ENCODE peak calls at places on chromosomes 11 and 22, in five cellular contexts. One of them, this sample, is unnamed.

GRCh38 chr11:6927030-6927617 is 898 bp downstream of the ZNF215 start:
- DNase-seq in non-pigmented ciliary epithelial cell: no peak
- DNase-seq in activated naive CD8-positive, alpha-beta T cell treated with anti-CD3 and anti-CD28 coated beads, Interleukin-2, amount 50 U/mL, for 24 hours: no peak
- DNase-seq in CD4-positive, CD25-positive, alpha-beta regulatory T cell: no peak
- DNase-seq in RPMI7951: no peak
- DNase-seq in this sample: no peak

GRCh38 chr22:48919851-48920589 is 907.7 kb downstream of the BRD1 start:
- DNase-seq in non-pigmented ciliary epithelial cell: no peak
- DNase-seq in activated naive CD8-positive, alpha-beta T cell treated with anti-CD3 and anti-CD28 coated beads, Interleukin-2, amount 50 U/mL, for 24 hours: no peak
- DNase-seq in CD4-positive, CD25-positive, alpha-beta regulatory T cell: no peak
- DNase-seq in RPMI7951: no peak
- DNase-seq in this sample: no peak

GRCh38 chr11:34405079-34405858 is 33.5 kb upstream of the CAT start:
- DNase-seq in non-pigmented ciliary epithelial cell: no peak
- DNase-seq in activated naive CD8-positive, alpha-beta T cell treated with anti-CD3 and anti-CD28 coated beads, Interleukin-2, amount 50 U/mL, for 24 hours: no peak
- DNase-seq in CD4-positive, CD25-positive, alpha-beta regulatory T cell: peak; percentile 15
- DNase-seq in RPMI7951: peak; percentile 72
- DNase-seq in this sample: peak; percentile 70

GRCh38 chr11:73612601-73613137 is 14.8 kb upstream of the FAM168A start:
- DNase-seq in non-pigmented ciliary epithelial cell: no peak
- DNase-seq in activated naive CD8-positive, alpha-beta T cell treated with anti-CD3 and anti-CD28 coated beads, Interleukin-2, amount 50 U/mL, for 24 hours: no peak
- DNase-seq in CD4-positive, CD25-positive, alpha-beta regulatory T cell: no peak
- DNase-seq in RPMI7951: peak; percentile 31
- DNase-seq in this sample: no peak

GRCh38 chr22:21012446-21013407 is 2.2 kb upstream of the P2RX6 start:
- DNase-seq in non-pigmented ciliary epithelial cell: no peak
- DNase-seq in activated naive CD8-positive, alpha-beta T cell treated with anti-CD3 and anti-CD28 coated beads, Interleukin-2, amount 50 U/mL, for 24 hours: no peak
- DNase-seq in CD4-positive, CD25-positive, alpha-beta regulatory T cell: no peak
- DNase-seq in RPMI7951: no peak
- DNase-seq in this sample: no peak

GRCh38 chr11:126082251-126083109 is 19.8 kb upstream of the CDON start:
- DNase-seq in non-pigmented ciliary epithelial cell: no peak
- DNase-seq in activated naive CD8-positive, alpha-beta T cell treated with anti-CD3 and anti-CD28 coated beads, Interleukin-2, amount 50 U/mL, for 24 hours: no peak
- DNase-seq in CD4-positive, CD25-positive, alpha-beta regulatory T cell: no peak
- DNase-seq in RPMI7951: no peak
- DNase-seq in this sample: no peak

GRCh38 chr11:2775626-2776350 is 76.0 kb upstream of the KCNQ1OT1 start:
- DNase-seq in non-pigmented ciliary epithelial cell: no peak
- DNase-seq in activated naive CD8-positive, alpha-beta T cell treated with anti-CD3 and anti-CD28 coated beads, Interleukin-2, amount 50 U/mL, for 24 hours: no peak
- DNase-seq in CD4-positive, CD25-positive, alpha-beta regulatory T cell: no peak
- DNase-seq in RPMI7951: no peak
- DNase-seq in this sample: no peak

GRCh38 chr11:35841733-35842132 is 102.1 kb upstream of the LDLRAD3 start:
- DNase-seq in non-pigmented ciliary epithelial cell: no peak
- DNase-seq in activated naive CD8-positive, alpha-beta T cell treated with anti-CD3 and anti-CD28 coated beads, Interleukin-2, amount 50 U/mL, for 24 hours: no peak
- DNase-seq in CD4-positive, CD25-positive, alpha-beta regulatory T cell: no peak
- DNase-seq in RPMI7951: no peak
- DNase-seq in this sample: no peak

GRCh38 chr11:69380921-69381581 is 87.1 kb downstream of the MYEOV start:
- DNase-seq in non-pigmented ciliary epithelial cell: no peak
- DNase-seq in activated naive CD8-positive, alpha-beta T cell treated with anti-CD3 and anti-CD28 coated beads, Interleukin-2, amount 50 U/mL, for 24 hours: no peak
- DNase-seq in CD4-positive, CD25-positive, alpha-beta regulatory T cell: no peak
- DNase-seq in RPMI7951: peak; percentile 58
- DNase-seq in this sample: no peak

GRCh38 chr22:29383740-29384139 is 4.6 kb downstream of the AP1B1 start:
- DNase-seq in non-pigmented ciliary epithelial cell: no peak
- DNase-seq in activated naive CD8-positive, alpha-beta T cell treated with anti-CD3 and anti-CD28 coated beads, Interleukin-2, amount 50 U/mL, for 24 hours: no peak
- DNase-seq in CD4-positive, CD25-positive, alpha-beta regulatory T cell: no peak
- DNase-seq in RPMI7951: no peak
- DNase-seq in this sample: no peak

GRCh38 chr11:9726313-9727022 is 62.6 kb downstream of the SWAP70 start:
- DNase-seq in non-pigmented ciliary epithelial cell: peak; percentile 68
- DNase-seq in activated naive CD8-positive, alpha-beta T cell treated with anti-CD3 and anti-CD28 coated beads, Interleukin-2, amount 50 U/mL, for 24 hours: no peak
- DNase-seq in CD4-positive, CD25-positive, alpha-beta regulatory T cell: no peak
- DNase-seq in RPMI7951: peak; percentile 56
- DNase-seq in this sample: peak; percentile 68

GRCh38 chr22:29114392-29114791 is 41.6 kb downstream of the KREMEN1 start:
- DNase-seq in non-pigmented ciliary epithelial cell: no peak
- DNase-seq in activated naive CD8-positive, alpha-beta T cell treated with anti-CD3 and anti-CD28 coated beads, Interleukin-2, amount 50 U/mL, for 24 hours: no peak
- DNase-seq in CD4-positive, CD25-positive, alpha-beta regulatory T cell: no peak
- DNase-seq in RPMI7951: no peak
- DNase-seq in this sample: no peak

GRCh38 chr11:71251761-71252433 is 480 bp downstream of the SHANK2 start:
- DNase-seq in non-pigmented ciliary epithelial cell: no peak
- DNase-seq in activated naive CD8-positive, alpha-beta T cell treated with anti-CD3 and anti-CD28 coated beads, Interleukin-2, amount 50 U/mL, for 24 hours: peak; percentile 7
- DNase-seq in CD4-positive, CD25-positive, alpha-beta regulatory T cell: no peak
- DNase-seq in RPMI7951: no peak
- DNase-seq in this sample: peak; percentile 30

GRCh38 chr11:134331565-134332188 is at the start of gene GLB1L2:
- DNase-seq in non-pigmented ciliary epithelial cell: no peak
- DNase-seq in activated naive CD8-positive, alpha-beta T cell treated with anti-CD3 and anti-CD28 coated beads, Interleukin-2, amount 50 U/mL, for 24 hours: peak; percentile 73
- DNase-seq in CD4-positive, CD25-positive, alpha-beta regulatory T cell: peak; percentile 75
- DNase-seq in RPMI7951: peak; percentile 15
- DNase-seq in this sample: no peak

GRCh38 chr11:46541593-46542371 is 52.0 kb downstream of the AMBRA1 start:
- DNase-seq in non-pigmented ciliary epithelial cell: no peak
- DNase-seq in activated naive CD8-positive, alpha-beta T cell treated with anti-CD3 and anti-CD28 coated beads, Interleukin-2, amount 50 U/mL, for 24 hours: no peak
- DNase-seq in CD4-positive, CD25-positive, alpha-beta regulatory T cell: no peak
- DNase-seq in RPMI7951: no peak
- DNase-seq in this sample: no peak

GRCh38 chr11:34654491-34655334 is 33.8 kb downstream of the EHF start:
- DNase-seq in non-pigmented ciliary epithelial cell: no peak
- DNase-seq in activated naive CD8-positive, alpha-beta T cell treated with anti-CD3 and anti-CD28 coated beads, Interleukin-2, amount 50 U/mL, for 24 hours: no peak
- DNase-seq in CD4-positive, CD25-positive, alpha-beta regulatory T cell: no peak
- DNase-seq in RPMI7951: peak; percentile 93
- DNase-seq in this sample: peak; percentile 75

GRCh38 chr11:93822359-93822758 is 28.1 kb downstream of the VSTM5 start:
- DNase-seq in non-pigmented ciliary epithelial cell: no peak
- DNase-seq in activated naive CD8-positive, alpha-beta T cell treated with anti-CD3 and anti-CD28 coated beads, Interleukin-2, amount 50 U/mL, for 24 hours: no peak
- DNase-seq in CD4-positive, CD25-positive, alpha-beta regulatory T cell: no peak
- DNase-seq in RPMI7951: peak; percentile 70
- DNase-seq in this sample: peak; percentile 13

GRCh38 chr11:78069465-78069864 is 5.8 kb downstream of the THRSP start:
- DNase-seq in non-pigmented ciliary epithelial cell: no peak
- DNase-seq in activated naive CD8-positive, alpha-beta T cell treated with anti-CD3 and anti-CD28 coated beads, Interleukin-2, amount 50 U/mL, for 24 hours: no peak
- DNase-seq in CD4-positive, CD25-positive, alpha-beta regulatory T cell: no peak
- DNase-seq in RPMI7951: peak; percentile 13
- DNase-seq in this sample: peak; percentile 22

GRCh38 chr11:126383301-126384052 is 28.0 kb downstream of the ST3GAL4 start:
- DNase-seq in non-pigmented ciliary epithelial cell: no peak
- DNase-seq in activated naive CD8-positive, alpha-beta T cell treated with anti-CD3 and anti-CD28 coated beads, Interleukin-2, amount 50 U/mL, for 24 hours: no peak
- DNase-seq in CD4-positive, CD25-positive, alpha-beta regulatory T cell: no peak
- DNase-seq in RPMI7951: no peak
- DNase-seq in this sample: no peak

GRCh38 chr11:2380807-2381350 is 3.8 kb downstream of the CD81 start:
- DNase-seq in non-pigmented ciliary epithelial cell: no peak
- DNase-seq in activated naive CD8-positive, alpha-beta T cell treated with anti-CD3 and anti-CD28 coated beads, Interleukin-2, amount 50 U/mL, for 24 hours: no peak
- DNase-seq in CD4-positive, CD25-positive, alpha-beta regulatory T cell: no peak
- DNase-seq in RPMI7951: peak; percentile 93
- DNase-seq in this sample: no peak

GRCh38 chr11:45301537-45302246 is 15.6 kb upstream of the SYT13 start:
- DNase-seq in non-pigmented ciliary epithelial cell: no peak
- DNase-seq in activated naive CD8-positive, alpha-beta T cell treated with anti-CD3 and anti-CD28 coated beads, Interleukin-2, amount 50 U/mL, for 24 hours: no peak
- DNase-seq in CD4-positive, CD25-positive, alpha-beta regulatory T cell: no peak
- DNase-seq in RPMI7951: no peak
- DNase-seq in this sample: no peak

GRCh38 chr22:19350947-19351346 is 59.4 kb upstream of the CLTCL1 start:
- DNase-seq in non-pigmented ciliary epithelial cell: no peak
- DNase-seq in activated naive CD8-positive, alpha-beta T cell treated with anti-CD3 and anti-CD28 coated beads, Interleukin-2, amount 50 U/mL, for 24 hours: no peak
- DNase-seq in CD4-positive, CD25-positive, alpha-beta regulatory T cell: no peak
- DNase-seq in RPMI7951: no peak
- DNase-seq in this sample: no peak

GRCh38 chr11:10693509-10694071 is at the start of gene IRAG1:
- DNase-seq in non-pigmented ciliary epithelial cell: no peak
- DNase-seq in activated naive CD8-positive, alpha-beta T cell treated with anti-CD3 and anti-CD28 coated beads, Interleukin-2, amount 50 U/mL, for 24 hours: no peak
- DNase-seq in CD4-positive, CD25-positive, alpha-beta regulatory T cell: no peak
- DNase-seq in RPMI7951: peak; percentile 87
- DNase-seq in this sample: no peak

GRCh38 chr11:122706689-122707088 is 51.2 kb downstream of the UBASH3B start:
- DNase-seq in non-pigmented ciliary epithelial cell: no peak
- DNase-seq in activated naive CD8-positive, alpha-beta T cell treated with anti-CD3 and anti-CD28 coated beads, Interleukin-2, amount 50 U/mL, for 24 hours: no peak
- DNase-seq in CD4-positive, CD25-positive, alpha-beta regulatory T cell: no peak
- DNase-seq in RPMI7951: peak; percentile 61
- DNase-seq in this sample: peak; percentile 74

GRCh38 chr22:37604875-37605274 is 3.8 kb upstream of the GGA1 start:
- DNase-seq in non-pigmented ciliary epithelial cell: no peak
- DNase-seq in activated naive CD8-positive, alpha-beta T cell treated with anti-CD3 and anti-CD28 coated beads, Interleukin-2, amount 50 U/mL, for 24 hours: peak; percentile 36
- DNase-seq in CD4-positive, CD25-positive, alpha-beta regulatory T cell: peak; percentile 79
- DNase-seq in RPMI7951: no peak
- DNase-seq in this sample: no peak

GRCh38 chr11:77346906-77347603 is 45.6 kb upstream of the GDPD4 start:
- DNase-seq in non-pigmented ciliary epithelial cell: peak; percentile 73
- DNase-seq in activated naive CD8-positive, alpha-beta T cell treated with anti-CD3 and anti-CD28 coated beads, Interleukin-2, amount 50 U/mL, for 24 hours: no peak
- DNase-seq in CD4-positive, CD25-positive, alpha-beta regulatory T cell: no peak
- DNase-seq in RPMI7951: peak; percentile 96
- DNase-seq in this sample: peak; percentile 65

GRCh38 chr11:114775849-114776621 is 97.7 kb downstream of the NXPE2 start:
- DNase-seq in non-pigmented ciliary epithelial cell: no peak
- DNase-seq in activated naive CD8-positive, alpha-beta T cell treated with anti-CD3 and anti-CD28 coated beads, Interleukin-2, amount 50 U/mL, for 24 hours: no peak
- DNase-seq in CD4-positive, CD25-positive, alpha-beta regulatory T cell: no peak
- DNase-seq in RPMI7951: no peak
- DNase-seq in this sample: no peak

GRCh38 chr11:18144243-18144642 is 11.9 kb downstream of the MRGPRX3 start:
- DNase-seq in non-pigmented ciliary epithelial cell: no peak
- DNase-seq in activated naive CD8-positive, alpha-beta T cell treated with anti-CD3 and anti-CD28 coated beads, Interleukin-2, amount 50 U/mL, for 24 hours: no peak
- DNase-seq in CD4-positive, CD25-positive, alpha-beta regulatory T cell: no peak
- DNase-seq in RPMI7951: peak; percentile 9
- DNase-seq in this sample: peak; percentile 57

GRCh38 chr11:5611627-5612026 is 13.2 kb upstream of the TRIM34 start:
- DNase-seq in non-pigmented ciliary epithelial cell: no peak
- DNase-seq in activated naive CD8-positive, alpha-beta T cell treated with anti-CD3 and anti-CD28 coated beads, Interleukin-2, amount 50 U/mL, for 24 hours: no peak
- DNase-seq in CD4-positive, CD25-positive, alpha-beta regulatory T cell: peak; percentile 18
- DNase-seq in RPMI7951: no peak
- DNase-seq in this sample: no peak

GRCh38 chr22:20859615-20860014 is 808 bp downstream of the SNAP29 start:
- DNase-seq in non-pigmented ciliary epithelial cell: no peak
- DNase-seq in activated naive CD8-positive, alpha-beta T cell treated with anti-CD3 and anti-CD28 coated beads, Interleukin-2, amount 50 U/mL, for 24 hours: no peak
- DNase-seq in CD4-positive, CD25-positive, alpha-beta regulatory T cell: no peak
- DNase-seq in RPMI7951: no peak
- DNase-seq in this sample: no peak

GRCh38 chr22:45441158-45441557 is 27.7 kb downstream of the RIBC2 start:
- DNase-seq in non-pigmented ciliary epithelial cell: peak; percentile 19
- DNase-seq in activated naive CD8-positive, alpha-beta T cell treated with anti-CD3 and anti-CD28 coated beads, Interleukin-2, amount 50 U/mL, for 24 hours: peak; percentile 12
- DNase-seq in CD4-positive, CD25-positive, alpha-beta regulatory T cell: peak; percentile 61
- DNase-seq in RPMI7951: peak; percentile 31
- DNase-seq in this sample: peak; percentile 54

GRCh38 chr11:69569306-69570200 is 71.4 kb upstream of the CCND1 start:
- DNase-seq in non-pigmented ciliary epithelial cell: no peak
- DNase-seq in activated naive CD8-positive, alpha-beta T cell treated with anti-CD3 and anti-CD28 coated beads, Interleukin-2, amount 50 U/mL, for 24 hours: no peak
- DNase-seq in CD4-positive, CD25-positive, alpha-beta regulatory T cell: no peak
- DNase-seq in RPMI7951: no peak
- DNase-seq in this sample: no peak

GRCh38 chr11:86906198-86906597 is 49.0 kb downstream of the FZD4 start:
- DNase-seq in non-pigmented ciliary epithelial cell: no peak
- DNase-seq in activated naive CD8-positive, alpha-beta T cell treated with anti-CD3 and anti-CD28 coated beads, Interleukin-2, amount 50 U/mL, for 24 hours: no peak
- DNase-seq in CD4-positive, CD25-positive, alpha-beta regulatory T cell: no peak
- DNase-seq in RPMI7951: no peak
- DNase-seq in this sample: no peak

GRCh38 chr11:58186938-58187337 is 1.9 kb upstream of the OR9Q2 start:
- DNase-seq in non-pigmented ciliary epithelial cell: no peak
- DNase-seq in activated naive CD8-positive, alpha-beta T cell treated with anti-CD3 and anti-CD28 coated beads, Interleukin-2, amount 50 U/mL, for 24 hours: no peak
- DNase-seq in CD4-positive, CD25-positive, alpha-beta regulatory T cell: no peak
- DNase-seq in RPMI7951: no peak
- DNase-seq in this sample: no peak

This sample was measured in LHCN-M2.